ENCODE peak calls at places on chromosomes 11 and 22, in five cellular contexts. Q, R, T, I and E are unnamed samples. For H3K36me3 and H3K27me3, the result is how much of the 10 kb centered on the place peaks cover.

GRCh38 chr11:134200688-134201087 is 23.1 kb downstream of the NCAPD3 start:
- DNase-seq in R (no peak), Q (no peak), T (no peak), I (no peak), E (no peak)

GRCh38 chr11:110463153-110463552 is 33.4 kb downstream of the FDX1 start:
- DNase-seq in R (no peak), Q (no peak), T (peak), I (no peak), E (peak)

GRCh38 chr11:33182246-33182878 is 21.1 kb upstream of the CSTF3 start:
- DNase-seq in R (no peak), I (no peak), Q (no peak), T (no peak), E (no peak)

GRCh38 chr11:104164028-104164520 is at the start of gene PDGFD:
- DNase-seq in Q (no peak), I (no peak), R (peak), T (peak), E (peak)

GRCh38 chr22:19628038-19628776 is 86.1 kb upstream of the SEPTIN5 start:
- DNase-seq in T (no peak), Q (no peak), I (no peak), R (no peak), E (no peak)

GRCh38 chr11:68118753-68119448 is 2.3 kb downstream of the CHKA start:
- DNase-seq in R (peak), I (no peak), T (no peak), Q (no peak), E (no peak)

GRCh38 chr11:67667490-67668190 is 6.8 kb downstream of the ALDH3B2 start:
- DNase-seq in T (no peak), Q (no peak), I (no peak), R (peak), E (peak)

GRCh38 chr11:88414385-88414861 is 76.9 kb upstream of the CTSC start:
- DNase-seq in T (peak), Q (no peak), R (no peak), I (no peak), E (no peak)

GRCh38 chr11:2589538-2589934 is 110.3 kb downstream of the KCNQ1OT1 start:
- DNase-seq in I (no peak), R (no peak), T (no peak), Q (no peak), E (no peak)

GRCh38 chr22:46730568-46731245 is 7.3 kb downstream of the CERK start:
- DNase-seq in R (no peak), T (no peak), I (no peak), Q (no peak), E (no peak)

GRCh38 chr11:100923555-100923954 is 206.1 kb downstream of the PGR start:
- DNase-seq in T (peak), R (no peak), I (no peak), Q (no peak), E (no peak)

GRCh38 chr22:20524004-20524481 is 16.6 kb downstream of the MED15 start:
- DNase-seq in Q (peak), R (no peak), T (no peak), I (no peak), E (peak)

GRCh38 chr11:60169264-60169915 is 13.5 kb downstream of the MS4A6A start:
- DNase-seq in R (no peak), Q (no peak), T (peak), I (no peak), E (no peak)

GRCh38 chr11:45931739-45932138 is 9.3 kb downstream of the LARGE2 start:
- DNase-seq in R (no peak), Q (no peak), I (no peak), T (no peak), E (peak)

GRCh38 chr11:45930031-45930794 is 7.8 kb downstream of the LARGE2 start:
- DNase-seq in R (no peak), I (no peak), T (no peak), Q (peak), E (peak)

GRCh38 chr11:45932217-45932616 is 9.8 kb downstream of the LARGE2 start:
- DNase-seq in I (no peak), Q (no peak), R (no peak), T (no peak), E (no peak)

GRCh38 chr11:45929486-45930030 is 7.1 kb downstream of the LARGE2 start:
- DNase-seq in I (no peak), Q (no peak), T (peak), R (no peak), E (peak)

DNA sequence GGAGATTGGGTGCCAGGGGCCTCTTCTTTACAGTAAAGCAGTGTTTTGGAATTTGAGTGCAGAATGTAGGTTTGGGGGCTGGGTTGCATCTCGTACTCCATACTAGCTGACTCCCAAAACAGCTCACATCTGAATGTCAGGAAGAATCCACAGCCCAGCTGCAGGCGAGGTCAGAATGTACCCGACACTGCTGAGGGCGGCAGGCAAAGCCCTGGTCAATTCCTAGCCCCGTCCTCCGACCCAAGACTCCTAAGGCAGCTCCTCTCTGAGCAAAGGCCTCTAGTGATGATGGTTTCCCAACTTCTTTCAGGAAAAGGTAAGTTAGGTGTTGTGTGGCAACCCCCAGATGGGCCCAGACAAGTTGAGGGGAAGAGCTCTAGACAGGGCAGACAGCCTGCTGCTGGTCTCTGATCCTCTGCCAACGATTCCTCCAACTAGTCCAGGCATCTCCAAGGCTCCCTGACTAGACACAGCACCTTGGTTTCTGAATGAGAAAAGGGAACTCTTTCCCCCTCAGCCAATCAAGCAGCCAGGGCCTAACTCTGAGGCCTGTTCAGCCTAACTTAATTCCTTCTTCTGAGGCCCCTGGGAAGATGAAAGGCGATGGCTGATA is 8.6 kb downstream of the LARGE2 start:
- DNase-seq in R (no peak), Q (no peak), I (no peak), T (no peak), E (no peak)
- H3K4me3 ChIP-seq in R (no peak), Q (no peak), I (no peak), T (no peak), E (no peak)

DNA sequence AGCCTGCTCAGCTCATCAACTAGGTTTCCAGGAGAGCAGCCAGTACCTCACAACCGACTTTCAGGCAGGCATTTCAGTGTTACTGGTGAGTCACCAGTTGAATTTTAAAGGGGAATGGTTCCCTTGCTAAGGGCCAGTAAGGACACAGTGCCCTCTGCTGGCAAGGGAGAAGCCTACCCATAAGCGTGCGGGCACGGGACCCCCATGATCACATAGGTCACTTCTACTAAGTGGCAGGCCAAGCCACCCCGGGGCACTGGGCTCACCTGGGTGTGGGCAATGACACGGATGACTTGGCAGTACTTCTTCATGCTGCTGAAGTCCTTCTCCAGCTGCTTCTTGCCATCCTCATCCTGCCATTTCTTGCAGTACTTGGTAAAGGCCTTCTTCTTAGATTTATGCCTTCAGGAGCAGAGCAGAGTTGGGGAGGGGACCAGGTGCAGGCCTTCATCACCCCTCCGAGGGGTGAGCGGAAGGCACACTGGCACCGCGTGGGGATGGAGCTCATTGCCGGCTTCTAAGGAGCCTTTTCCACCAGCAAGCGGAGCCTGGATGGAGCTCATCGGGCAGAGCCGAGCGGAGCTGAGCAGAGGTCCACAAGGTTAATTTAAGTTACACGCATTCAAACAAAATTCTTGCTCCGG is 2.9 kb downstream of the RPL3 start:
- DNase-seq in R (no peak), T (peak), Q (peak), I (peak), E (peak)
- H3K36me3 ChIP-seq in R (half or more), T (half or more), Q (half or more), I (under half), E (half or more)

GRCh38 chr11:61560751-61561150 is 20.1 kb downstream of the SYT7 start:
- DNase-seq in R (no peak), I (no peak), Q (no peak), T (no peak), E (no peak)
- H3K27me3 ChIP-seq in R (half or more), I (under half), Q (under half), T (under half), E (under half)

DNA sequence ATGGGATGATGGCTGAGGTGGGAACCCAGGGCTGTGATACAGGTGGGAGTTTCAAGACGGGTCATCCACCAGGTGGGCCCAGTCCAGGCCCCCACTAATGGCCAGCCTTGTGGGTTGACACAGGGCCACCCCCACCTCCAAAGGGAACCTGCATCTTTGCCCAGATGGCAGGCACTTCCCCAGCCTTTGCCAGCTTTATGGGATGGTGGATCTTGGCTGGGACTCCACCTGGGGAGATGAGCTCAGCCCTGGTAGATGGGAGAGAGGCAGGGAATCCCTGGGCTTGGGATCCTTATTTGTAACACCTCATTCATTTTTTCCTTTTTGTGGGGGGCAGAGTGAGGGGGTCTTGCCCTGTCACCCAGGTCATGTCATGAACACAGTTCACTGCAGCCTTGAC is 33.4 kb downstream of the CD82 start:
- DNase-seq in Q (no peak), I (no peak), R (no peak), T (no peak), E (no peak)
- H3K4me3 ChIP-seq in Q (no peak), I (no peak), R (no peak), T (no peak), E (no peak)

GRCh38 chr11:122808494-122808893 is 29.8 kb upstream of the CRTAM start:
- DNase-seq in Q (no peak), R (no peak), I (no peak), T (peak), E (no peak)
- H3K36me3 ChIP-seq in Q (under half), R (under half), I (under half), T (under half), E (under half)

DNA sequence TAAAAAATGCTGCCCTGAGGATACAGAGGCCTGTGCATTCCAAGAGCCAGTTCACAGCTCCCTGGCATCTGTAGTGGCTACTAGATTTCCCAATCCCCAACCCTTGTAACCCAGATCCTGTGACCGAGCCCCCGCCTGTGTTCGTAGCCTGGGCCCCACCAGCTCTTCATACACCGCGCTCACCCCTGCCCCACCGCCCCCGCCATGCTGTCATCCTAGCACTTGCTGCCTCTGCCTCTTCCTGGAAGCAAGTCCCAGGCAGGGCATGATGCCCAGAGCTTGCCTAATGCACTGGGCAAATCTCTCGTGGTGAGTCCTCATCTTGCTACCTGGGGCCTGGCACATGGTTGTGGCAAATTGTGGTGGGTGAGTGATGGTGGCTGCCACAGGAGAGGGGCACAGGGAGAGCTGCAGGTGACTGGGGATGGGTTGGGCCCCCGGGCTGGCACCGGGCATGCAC is 7.1 kb downstream of the MGAT3 start:
- DNase-seq in R (no peak), Q (no peak), I (no peak), T (peak), E (no peak)
- H3K27me3 ChIP-seq in R (under half), Q (under half), I (under half), T (under half), E (under half)